ENCODE peak calls at places on chromosomes 13 and 19, in eight cellular contexts. A, F, S, B, W, M, U and G are unnamed samples.

GRCh38 chr13:60583196-60583908 is 186.3 kb downstream of the TDRD3 start:
- DNase-seq in A (no peak), F (peak; percentile 63), S (no peak), B (no peak), W (no peak), M (no peak), U (peak; percentile 62), G (peak; percentile 83)

GRCh38 chr13:38980628-38981078 is 10.0 kb downstream of the STOML3 start:
- DNase-seq in A (no peak), F (no peak), S (no peak), B (peak; percentile 96), W (no peak), M (no peak), U (no peak), G (no peak)

GRCh38 chr13:111252449-111253124 is 67.9 kb upstream of the TEX29 start:
- DNase-seq in A (no peak), F (no peak), S (no peak), B (no peak), W (no peak), M (no peak), U (no peak), G (no peak)

GRCh38 chr13:103521532-103521931 is 455.3 kb upstream of the SLC10A2 start:
- DNase-seq in A (no peak), F (no peak), S (no peak), B (no peak), W (no peak), M (no peak), U (no peak), G (no peak)

GRCh38 chr19:45739498-45740439 is 6.5 kb downstream of the MEIOSIN start:
- DNase-seq in A (no peak), F (no peak), S (no peak), B (no peak), W (no peak), M (no peak), U (no peak), G (no peak)

GRCh38 chr13:51632643-51633357 is 48.5 kb downstream of the WDFY2 start:
- DNase-seq in A (peak; percentile 23), F (peak; percentile 64), S (no peak), B (no peak), W (no peak), M (no peak), U (no peak), G (peak; percentile 54)

GRCh38 chr13:98384739-98385138 is 192.2 kb downstream of the STK24 start:
- DNase-seq in A (no peak), F (no peak), S (no peak), B (no peak), W (no peak), M (no peak), U (peak; percentile 90), G (no peak)

GRCh38 chr13:38661276-38661675 is 25.6 kb upstream of the FREM2 start:
- DNase-seq in A (no peak), F (no peak), S (no peak), B (no peak), W (no peak), M (no peak), U (no peak), G (no peak)

GRCh38 chr13:24727731-24728601 is 36.0 kb upstream of the RNF17 start:
- DNase-seq in A (peak; percentile 40), F (peak; percentile 86), S (peak; percentile 71), B (peak; percentile 65), W (peak; percentile 48), M (peak; percentile 79), U (peak; percentile 89), G (peak; percentile 90)

GRCh38 chr13:41942462-41943094 is 18.3 kb downstream of the VWA8 start:
- DNase-seq in A (no peak), F (peak; percentile 75), S (peak; percentile 33), B (peak; percentile 5), W (no peak), M (peak; percentile 37), U (peak; percentile 81), G (peak; percentile 73)

GRCh38 chr13:26377038-26377437 is 123.1 kb downstream of the CDK8 start:
- DNase-seq in A (no peak), F (peak; percentile 81), S (no peak), B (peak; percentile 5), W (no peak), M (no peak), U (peak; percentile 10), G (peak; percentile 81)

GRCh38 chr13:41130356-41130755 is 2.2 kb downstream of the KBTBD6 start:
- DNase-seq in A (no peak), F (no peak), S (no peak), B (no peak), W (no peak), M (no peak), U (peak; percentile 46), G (no peak)

GRCh38 chr19:34430738-34431625 is 2.8 kb downstream of the UBA2 start:
- DNase-seq in A (no peak), F (peak; percentile 58), S (no peak), B (peak; percentile 16), W (peak; percentile 3), M (no peak), U (peak; percentile 62), G (peak; percentile 83)

GRCh38 chr13:48448285-48448962 is 35.5 kb upstream of the LPAR6 start:
- DNase-seq in A (no peak), F (no peak), S (no peak), B (no peak), W (no peak), M (no peak), U (no peak), G (no peak)

GRCh38 chr13:33874871-33875270 is 56.9 kb downstream of the RFC3 start:
- DNase-seq in A (no peak), F (no peak), S (no peak), B (no peak), W (no peak), M (no peak), U (no peak), G (peak; percentile 10)

GRCh38 chr13:106385669-106386068 is 149.8 kb downstream of the EFNB2 start:
- DNase-seq in A (no peak), F (no peak), S (no peak), B (no peak), W (no peak), M (no peak), U (no peak), G (no peak)

GRCh38 chr13:30802501-30802900 is 67.2 kb downstream of the ALOX5AP start:
- DNase-seq in A (no peak), F (no peak), S (no peak), B (no peak), W (no peak), M (no peak), U (no peak), G (no peak)

GRCh38 chr19:10625003-10625761 is at the start of gene SLC44A2:
- DNase-seq in A (peak; percentile 85), F (peak; percentile 93), S (no peak), B (peak; percentile 87), W (no peak), M (no peak), U (peak; percentile 65), G (peak; percentile 94)

GRCh38 chr19:7326105-7326877 is 22.4 kb upstream of the ARHGEF18 start:
- DNase-seq in A (no peak), F (peak; percentile 93), S (no peak), B (no peak), W (no peak), M (no peak), U (peak; percentile 26), G (peak; percentile 93)

GRCh38 chr19:31338069-31338767 is 11.0 kb downstream of the TSHZ3 start:
- DNase-seq in A (peak; percentile 25), F (peak; percentile 91), S (no peak), B (no peak), W (no peak), M (no peak), U (peak; percentile 81), G (peak; percentile 89)

GRCh38 chr13:27353166-27353583 is 71.2 kb upstream of the GTF3A start:
- DNase-seq in A (no peak), F (no peak), S (peak; percentile 29), B (no peak), W (no peak), M (no peak), U (peak; percentile 59), G (no peak)

GRCh38 chr19:48624791-48625723 is 5.8 kb downstream of the SPHK2 start:
- DNase-seq in A (no peak), F (peak; percentile 80), S (no peak), B (peak; percentile 43), W (no peak), M (no peak), U (no peak), G (peak; percentile 73)

GRCh38 chr13:34172048-34172447 is 354.1 kb downstream of the RFC3 start:
- DNase-seq in A (no peak), F (no peak), S (no peak), B (no peak), W (no peak), M (no peak), U (peak; percentile 20), G (no peak)

GRCh38 chr19:17473041-17473440 is 2.7 kb downstream of the SLC27A1 start:
- DNase-seq in A (no peak), F (no peak), S (peak; percentile 57), B (no peak), W (no peak), M (no peak), U (peak; percentile 90), G (no peak)

GRCh38 chr13:103471896-103472295 is 405.7 kb upstream of the SLC10A2 start:
- DNase-seq in A (no peak), F (peak; percentile 70), S (no peak), B (no peak), W (no peak), M (no peak), U (no peak), G (peak; percentile 48)

GRCh38 chr13:65133094-65133493 is 2097.0 kb downstream of the PCDH9 start:
- DNase-seq in A (no peak), F (peak; percentile 71), S (no peak), B (no peak), W (no peak), M (no peak), U (no peak), G (peak; percentile 32)

GRCh38 chr19:5937550-5937949 is 23.5 kb downstream of the CAPS start:
- DNase-seq in A (no peak), F (no peak), S (no peak), B (no peak), W (no peak), M (no peak), U (no peak), G (no peak)

GRCh38 chr13:66312312-66313087 is 917.6 kb downstream of the PCDH9 start:
- DNase-seq in A (peak; percentile 68), F (no peak), S (peak; percentile 4), B (peak; percentile 60), W (no peak), M (peak; percentile 12), U (peak; percentile 92), G (no peak)

GRCh38 chr13:37229931-37230330 is 124.5 kb upstream of the CSNK1A1L start:
- DNase-seq in A (no peak), F (no peak), S (no peak), B (no peak), W (no peak), M (no peak), U (no peak), G (no peak)

GRCh38 chr13:79541426-79542049 is 60.6 kb downstream of the NDFIP2 start:
- DNase-seq in A (peak; percentile 35), F (no peak), S (peak; percentile 46), B (peak; percentile 56), W (peak; percentile 61), M (no peak), U (peak; percentile 67), G (peak; percentile 70)

GRCh38 chr19:5152013-5152763 is 183.3 kb downstream of the KDM4B start:
- DNase-seq in A (no peak), F (no peak), S (no peak), B (no peak), W (no peak), M (no peak), U (no peak), G (no peak)

GRCh38 chr19:33202546-33203507 is 8.7 kb downstream of the LRP3 start:
- DNase-seq in A (no peak), F (no peak), S (no peak), B (no peak), W (no peak), M (no peak), U (no peak), G (no peak)

GRCh38 chr13:26950546-26950945 is 190.0 kb upstream of the GPR12 start:
- DNase-seq in A (no peak), F (no peak), S (no peak), B (no peak), W (no peak), M (no peak), U (no peak), G (no peak)

GRCh38 chr19:35268546-35269424 is at the start of gene USF2:
- DNase-seq in A (peak; percentile 67), F (peak; percentile 86), S (no peak), B (peak; percentile 82), W (no peak), M (peak; percentile 13), U (peak; percentile 66), G (peak; percentile 78)